ENCODE peak calls at places on chromosomes 12 and 14, in four cellular contexts. Q is A549, S is HepG2, E is K562. D is an unnamed sample.

GRCh38 chr12:84696281-84696680 is 216.3 kb downstream of the SLC6A15 start:
- DNase-seq in E (no peak), S (no peak), Q (no peak), D (no peak)

GRCh38 chr14:51929156-51929555 is 60.2 kb upstream of the RTRAF start:
- DNase-seq in S (no peak), Q (no peak), E (no peak), D (no peak)

GRCh38 chr12:86683568-86683991 is 427.4 kb upstream of the MGAT4C start:
- DNase-seq in Q (no peak), E (no peak), S (no peak), D (no peak)

GRCh38 chr12:25689996-25690501 is 137.0 kb upstream of the LMNTD1 start:
- DNase-seq in E (no peak), S (no peak), Q (no peak), D (no peak)

GRCh38 chr12:21607701-21608100 is 3.1 kb upstream of the GYS2 start:
- DNase-seq in Q (no peak), E (no peak), S (no peak), D (no peak)

GRCh38 chr12:6279631-6280030 is 30.9 kb upstream of the PLEKHG6 start:
- DNase-seq in S (no peak), E (no peak), Q (no peak), D (no peak)

GRCh38 chr14:92800012-92800411 is 5.9 kb downstream of the GOLGA5 start:
- DNase-seq in E (no peak), S (no peak), Q (no peak), D (no peak)

GRCh38 chr14:67187210-67187609 is 2.0 kb upstream of the GARIN2 start:
- DNase-seq in Q (peak), S (peak), E (no peak), D (no peak)

GRCh38 chr14:96662116-96662901 is 134.9 kb upstream of the VRK1 start:
- DNase-seq in Q (no peak), S (no peak), E (no peak), D (no peak)

GRCh38 chr12:132078190-132078589 is 65.9 kb downstream of the DDX51 start:
- DNase-seq in E (no peak), S (no peak), Q (no peak), D (no peak)

GRCh38 chr12:6222009-6222702 is 22.0 kb downstream of the CD9 start:
- DNase-seq in Q (no peak), E (no peak), S (peak), D (no peak)

GRCh38 chr14:70382556-70382955 is 23.1 kb upstream of the COX16 start:
- DNase-seq in S (no peak), E (no peak), Q (no peak), D (no peak)

GRCh38 chr12:42372154-42372791 is 46.3 kb downstream of the PPHLN1 start:
- DNase-seq in Q (peak), E (peak), S (peak), D (peak)

GRCh38 chr12:130768120-130768519 is 52.0 kb upstream of the RIMBP2 start:
- DNase-seq in E (no peak), Q (no peak), S (no peak), D (no peak)

GRCh38 chr12:1517007-1517406 is 77.4 kb downstream of the FBXL14 start:
- DNase-seq in E (no peak), S (peak), Q (no peak), D (no peak)

GRCh38 chr12:82688619-82689018 is 1.9 kb downstream of the TMTC2 start:
- DNase-seq in E (no peak), S (no peak), Q (no peak), D (no peak)

GRCh38 chr12:88228720-88229119 is 86.6 kb downstream of the TMTC3 start:
- DNase-seq in E (no peak), Q (no peak), S (no peak), D (no peak)

GRCh38 chr14:75854247-75854799 is 127.5 kb downstream of the TGFB3 start:
- DNase-seq in Q (no peak), S (no peak), E (no peak), D (no peak)

GRCh38 chr14:45246151-45246550 is 6.9 kb downstream of the MIS18BP1 start:
- DNase-seq in S (no peak), E (no peak), Q (no peak), D (no peak)

GRCh38 chr12:3453947-3454675 is 36.9 kb upstream of the PRMT8 start:
- DNase-seq in Q (peak), E (no peak), S (no peak), D (no peak)

GRCh38 chr12:62103736-62104135 is 156.5 kb upstream of the USP15 start:
- DNase-seq in E (no peak), S (no peak), Q (no peak), D (no peak)

GRCh38 chr14:88792572-88793258 is at the start of gene EML5:
- DNase-seq in S (peak), Q (peak), E (peak), D (no peak)

GRCh38 chr12:3157581-3158328 is 80.6 kb downstream of the TSPAN9 start:
- DNase-seq in E (no peak), S (no peak), Q (no peak), D (no peak)

GRCh38 chr12:98470469-98471082 is 44.8 kb upstream of the TMPO start:
- DNase-seq in S (no peak), Q (no peak), E (no peak), D (no peak)

GRCh38 chr12:106194351-106194750 is 53.5 kb downstream of the CKAP4 start:
- DNase-seq in S (no peak), Q (no peak), E (no peak), D (no peak)

GRCh38 chr14:81401420-81402122 is 1.4 kb upstream of the STON2 start:
- DNase-seq in S (no peak), Q (peak), E (no peak), D (no peak)

GRCh38 chr14:68685419-68686211 is 107.3 kb downstream of the ZFP36L1 start:
- DNase-seq in E (no peak), S (peak), Q (no peak), D (peak)

GRCh38 chr14:32940066-32940651 is 1.5 kb downstream of the NPAS3 start:
- DNase-seq in E (no peak), Q (no peak), S (no peak), D (no peak)

GRCh38 chr12:124036117-124037109 is 63.4 kb downstream of the ZNF664 start:
- DNase-seq in S (peak), Q (peak), E (peak), D (peak)

GRCh38 chr14:91058017-91058675 is 2.3 kb downstream of the RPS6KA5 start:
- DNase-seq in S (no peak), Q (no peak), E (no peak), D (no peak)

GRCh38 chr12:43289412-43289811 is 262.6 kb downstream of the ADAMTS20 start:
- DNase-seq in E (no peak), Q (no peak), S (no peak), D (no peak)

GRCh38 chr14:35406811-35407630 is 2.5 kb upstream of the NFKBIA start:
- DNase-seq in S (peak), E (peak), Q (peak), D (no peak)

GRCh38 chr12:102961488-102961801 is 4.0 kb downstream of the ASCL1 start:
- DNase-seq in E (no peak), S (no peak), Q (no peak), D (no peak)
- TF ChIP-seq JUNB in E (no peak), S (no peak), Q (no peak), D (no peak)

GRCh38 chr12:69600804-69601203 is 9.9 kb downstream of the LRRC10 start:
- DNase-seq in Q (no peak), E (no peak), S (no peak), D (no peak)

GRCh38 chr12:69602954-69603353 is 7.8 kb downstream of the LRRC10 start:
- DNase-seq in S (no peak), Q (no peak), E (no peak), D (no peak)

GRCh38 chr12:69598174-69598753 is 12.4 kb downstream of the LRRC10 start:
- DNase-seq in E (no peak), Q (no peak), S (no peak), D (no peak)

GRCh38 chr12:69608114-69608513 is 2.6 kb downstream of the LRRC10 start:
- DNase-seq in E (peak), S (no peak), Q (no peak), D (no peak)

GRCh38 chr12:69601962-69602685 is 8.6 kb downstream of the LRRC10 start:
- DNase-seq in S (no peak), Q (no peak), E (no peak), D (no peak)
- TF ChIP-seq POLR2A in S (no peak), Q (no peak), E (peak), D (no peak)

DNA sequence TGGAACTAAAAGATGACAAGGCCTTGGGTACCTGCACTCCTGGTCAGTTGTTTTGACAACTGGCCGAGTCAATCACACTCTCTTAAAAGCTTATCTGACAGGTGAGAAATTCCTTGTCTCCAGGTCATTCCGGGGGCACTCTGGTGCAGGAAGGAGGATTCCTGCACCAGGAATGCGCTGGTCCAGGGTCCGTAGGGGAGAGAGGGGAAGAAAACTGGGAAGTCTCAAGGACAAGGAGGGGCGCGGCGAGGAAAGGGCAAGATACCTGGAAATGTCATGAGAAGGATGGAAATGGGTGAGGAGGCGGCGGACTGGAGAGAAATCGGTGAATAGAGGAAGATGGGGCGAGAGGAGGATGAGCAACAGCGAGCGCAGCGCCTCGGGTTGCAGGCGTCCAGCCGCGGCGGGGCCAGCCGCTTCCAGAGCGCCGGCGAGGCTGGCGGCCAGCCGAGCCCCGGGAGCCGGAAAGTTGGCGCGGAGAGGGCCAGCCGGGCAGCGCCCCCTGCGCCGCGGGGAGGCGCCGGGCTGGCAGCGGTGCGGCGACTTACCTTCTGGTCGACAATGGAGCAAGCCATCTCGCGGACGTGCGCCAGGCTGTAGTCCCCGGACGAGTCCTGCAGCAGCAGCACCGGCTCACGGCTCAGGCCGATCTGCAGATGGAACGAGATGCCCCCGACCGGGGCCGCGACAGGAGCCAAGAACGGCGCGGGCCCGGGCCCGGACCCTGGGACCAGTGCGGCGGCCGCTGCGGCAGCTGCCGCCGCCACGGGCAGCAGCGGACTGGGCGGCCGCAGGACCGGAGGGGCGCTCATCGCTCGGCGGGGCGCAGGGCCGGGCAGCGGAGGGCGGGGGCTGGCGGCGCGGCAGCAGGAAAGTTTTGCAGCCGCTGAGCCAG is 699 bp downstream of the PRKD1 start:
- DNase-seq in S (peak), Q (peak), E (peak), D (no peak)
- TF ChIP-seq JUNB in S (no peak), Q (no peak), E (no peak), D (no peak)

DNA sequence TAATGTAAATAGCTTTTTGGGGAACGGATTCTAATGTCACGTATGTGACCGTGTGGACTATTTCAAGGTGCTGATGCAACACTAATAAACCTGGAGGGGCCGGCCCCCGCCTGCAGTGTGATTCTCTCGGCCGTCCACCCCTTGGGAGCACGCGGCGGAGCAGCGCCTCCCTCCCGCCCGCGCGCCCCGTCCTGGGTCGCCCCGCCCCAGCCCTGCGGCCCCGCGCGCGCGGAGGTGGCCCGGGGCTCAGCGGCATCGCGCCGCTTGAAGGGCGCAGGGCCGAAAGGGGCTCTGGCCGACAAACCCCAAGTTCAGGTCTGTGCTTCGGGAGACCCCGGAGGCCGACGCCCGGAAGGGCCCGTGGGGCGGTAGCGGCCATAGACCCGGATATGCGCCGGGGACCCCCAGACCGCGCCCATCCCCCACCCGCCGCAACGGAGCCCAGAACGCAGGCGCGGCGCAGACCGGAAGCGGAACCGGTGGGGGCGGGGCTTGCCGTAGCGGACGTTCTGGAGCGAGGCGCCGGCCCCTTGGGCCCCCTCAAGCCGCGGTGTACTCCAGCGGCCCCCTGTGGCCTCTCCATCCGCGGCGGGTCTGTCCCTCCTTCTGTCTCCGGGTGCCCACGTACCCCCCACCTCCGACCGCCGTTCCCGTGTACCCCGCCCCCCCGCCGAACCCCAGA is at the start of gene TEX22:
- DNase-seq in E (peak), S (peak), Q (peak), D (peak)
- TF ChIP-seq POLR2A in E (peak), S (peak), Q (peak), D (peak)

GRCh38 chr12:16605666-16606116 is 271 bp downstream of the LMO3 start:
- DNase-seq in Q (no peak), E (no peak), S (peak), D (no peak)

GRCh38 chr12:16604853-16605252 is 1.1 kb downstream of the LMO3 start:
- DNase-seq in Q (no peak), S (no peak), E (no peak), D (no peak)

GRCh38 chr12:16606117-16606200 is at the start of gene LMO3:
- DNase-seq in S (no peak), Q (no peak), E (no peak), D (no peak)

GRCh38 chr12:16606936-16607335 is 974 bp upstream of the LMO3 start:
- DNase-seq in S (no peak), Q (no peak), E (no peak), D (no peak)

GRCh38 chr12:16606201-16606849 is 363 bp upstream of the LMO3 start:
- DNase-seq in E (no peak), S (no peak), Q (no peak), D (no peak)
- TF ChIP-seq JUNB in E (no peak), S (no peak), Q (no peak), D (no peak)

GRCh38 chr14:24438198-24439095 is 4.1 kb downstream of the SDR39U1 start:
- DNase-seq in Q (no peak), E (no peak), S (no peak), D (no peak)
- TF ChIP-seq POLR2A in Q (no peak), E (no peak), S (no peak), D (no peak)

D was measured in GM12878.